ENCODE peak calls at places on chromosomes 1 and 21, in nine cellular contexts. One of them, this sample, is unnamed.

GRCh38 chr1:48756704-48757316 is 19.9 kb downstream of the BEND5 start:
- DNase-seq in adipocyte: no peak
- DNase-seq in pancreas: no peak
- DNase-seq in CD4-positive, alpha-beta T cell: no peak
- DNase-seq in right lobe of liver: no peak
- DNase-seq in thoracic aorta: no peak
- DNase-seq in endothelial cell of umbilical vein: no peak
- DNase-seq in IMR-90: no peak
- DNase-seq in colonic mucosa: no peak
- DNase-seq in this sample: no peak

GRCh38 chr1:201419737-201420607 is 1.6 kb downstream of the TNNI1 start:
- DNase-seq in thoracic aorta: no peak
- DNase-seq in adipocyte: no peak
- DNase-seq in endothelial cell of umbilical vein: no peak
- DNase-seq in colonic mucosa: no peak
- DNase-seq in pancreas: no peak
- DNase-seq in IMR-90: no peak
- DNase-seq in CD4-positive, alpha-beta T cell: no peak
- DNase-seq in right lobe of liver: no peak
- DNase-seq in this sample: no peak

GRCh38 chr1:10694274-10694632 is 102.2 kb downstream of the CASZ1 start:
- DNase-seq in colonic mucosa: peak; percentile 76
- DNase-seq in thoracic aorta: no peak
- DNase-seq in adipocyte: peak; percentile 62
- DNase-seq in IMR-90: no peak
- DNase-seq in right lobe of liver: peak; percentile 77
- DNase-seq in CD4-positive, alpha-beta T cell: peak; percentile 39
- DNase-seq in endothelial cell of umbilical vein: peak; percentile 36
- DNase-seq in pancreas: peak; percentile 72
- DNase-seq in this sample: no peak

GRCh38 chr21:16069713-16070112 is 339.9 kb downstream of the USP25 start:
- DNase-seq in right lobe of liver: no peak
- DNase-seq in pancreas: no peak
- DNase-seq in thoracic aorta: no peak
- DNase-seq in adipocyte: no peak
- DNase-seq in colonic mucosa: no peak
- DNase-seq in endothelial cell of umbilical vein: no peak
- DNase-seq in CD4-positive, alpha-beta T cell: no peak
- DNase-seq in IMR-90: peak; percentile 31
- DNase-seq in this sample: no peak

GRCh38 chr1:198876371-198876871 is 237.6 kb downstream of the PTPRC start:
- DNase-seq in pancreas: no peak
- DNase-seq in endothelial cell of umbilical vein: no peak
- DNase-seq in CD4-positive, alpha-beta T cell: no peak
- DNase-seq in IMR-90: no peak
- DNase-seq in thoracic aorta: no peak
- DNase-seq in adipocyte: no peak
- DNase-seq in right lobe of liver: no peak
- DNase-seq in colonic mucosa: no peak
- DNase-seq in this sample: no peak

GRCh38 chr1:201447911-201448871 is 20.8 kb downstream of the PHLDA3 start:
- DNase-seq in right lobe of liver: peak; percentile 64
- DNase-seq in IMR-90: peak; percentile 70
- DNase-seq in colonic mucosa: peak; percentile 76
- DNase-seq in CD4-positive, alpha-beta T cell: peak; percentile 43
- DNase-seq in pancreas: peak; percentile 71
- DNase-seq in adipocyte: peak; percentile 79
- DNase-seq in endothelial cell of umbilical vein: peak; percentile 57
- DNase-seq in thoracic aorta: no peak
- DNase-seq in this sample: no peak

GRCh38 chr1:67441183-67441582 is 11.0 kb upstream of the SERBP1 start:
- DNase-seq in endothelial cell of umbilical vein: peak; percentile 80
- DNase-seq in right lobe of liver: peak; percentile 70
- DNase-seq in thoracic aorta: peak; percentile 55
- DNase-seq in IMR-90: peak; percentile 61
- DNase-seq in pancreas: peak; percentile 11
- DNase-seq in CD4-positive, alpha-beta T cell: no peak
- DNase-seq in colonic mucosa: no peak
- DNase-seq in adipocyte: peak; percentile 81
- DNase-seq in this sample: no peak

GRCh38 chr1:61808968-61809367 is 66.7 kb downstream of the PATJ start:
- DNase-seq in thoracic aorta: no peak
- DNase-seq in endothelial cell of umbilical vein: peak; percentile 18
- DNase-seq in adipocyte: peak; percentile 26
- DNase-seq in IMR-90: peak; percentile 58
- DNase-seq in pancreas: no peak
- DNase-seq in right lobe of liver: no peak
- DNase-seq in colonic mucosa: no peak
- DNase-seq in CD4-positive, alpha-beta T cell: no peak
- DNase-seq in this sample: no peak

GRCh38 chr21:37642493-37642892 is 273.8 kb downstream of the KCNJ6 start:
- DNase-seq in endothelial cell of umbilical vein: no peak
- DNase-seq in CD4-positive, alpha-beta T cell: no peak
- DNase-seq in adipocyte: no peak
- DNase-seq in colonic mucosa: no peak
- DNase-seq in IMR-90: no peak
- DNase-seq in right lobe of liver: no peak
- DNase-seq in thoracic aorta: no peak
- DNase-seq in pancreas: no peak
- DNase-seq in this sample: peak; percentile 62

GRCh38 chr1:2953688-2954285 is 67.5 kb upstream of the ACTRT2 start:
- DNase-seq in IMR-90: no peak
- DNase-seq in CD4-positive, alpha-beta T cell: no peak
- DNase-seq in endothelial cell of umbilical vein: no peak
- DNase-seq in thoracic aorta: no peak
- DNase-seq in right lobe of liver: no peak
- DNase-seq in colonic mucosa: no peak
- DNase-seq in adipocyte: no peak
- DNase-seq in pancreas: no peak
- DNase-seq in this sample: no peak

GRCh38 chr1:2956571-2956970 is 64.7 kb upstream of the ACTRT2 start:
- DNase-seq in IMR-90: no peak
- DNase-seq in pancreas: no peak
- DNase-seq in CD4-positive, alpha-beta T cell: no peak
- DNase-seq in colonic mucosa: no peak
- DNase-seq in adipocyte: no peak
- DNase-seq in thoracic aorta: no peak
- DNase-seq in right lobe of liver: no peak
- DNase-seq in endothelial cell of umbilical vein: no peak
- DNase-seq in this sample: no peak

GRCh38 chr1:2961081-2961480 is 60.2 kb upstream of the ACTRT2 start:
- DNase-seq in right lobe of liver: peak; percentile 26
- DNase-seq in endothelial cell of umbilical vein: no peak
- DNase-seq in CD4-positive, alpha-beta T cell: no peak
- DNase-seq in adipocyte: no peak
- DNase-seq in colonic mucosa: no peak
- DNase-seq in thoracic aorta: no peak
- DNase-seq in IMR-90: no peak
- DNase-seq in pancreas: no peak
- DNase-seq in this sample: no peak

GRCh38 chr1:2955652-2956051 is 65.6 kb upstream of the ACTRT2 start:
- DNase-seq in endothelial cell of umbilical vein: no peak
- DNase-seq in colonic mucosa: no peak
- DNase-seq in IMR-90: no peak
- DNase-seq in right lobe of liver: no peak
- DNase-seq in pancreas: no peak
- DNase-seq in CD4-positive, alpha-beta T cell: no peak
- DNase-seq in thoracic aorta: no peak
- DNase-seq in adipocyte: no peak
- DNase-seq in this sample: no peak

GRCh38 chr1:2957329-2957728 is 63.9 kb upstream of the ACTRT2 start:
- DNase-seq in thoracic aorta: no peak
- DNase-seq in IMR-90: no peak
- DNase-seq in colonic mucosa: no peak
- DNase-seq in endothelial cell of umbilical vein: no peak
- DNase-seq in right lobe of liver: no peak
- DNase-seq in pancreas: no peak
- DNase-seq in CD4-positive, alpha-beta T cell: no peak
- DNase-seq in adipocyte: no peak
- DNase-seq in this sample: no peak
- H3K9me3 ChIP-seq in thoracic aorta: peaks cover 17% of the 10 kb centered on the region
- H3K9me3 ChIP-seq in IMR-90: peaks cover 36% of the 10 kb centered on the region
- H3K9me3 ChIP-seq in colonic mucosa: no peaks in the 10 kb centered on the region
- H3K9me3 ChIP-seq in endothelial cell of umbilical vein: peaks cover 6% of the 10 kb centered on the region
- H3K9me3 ChIP-seq in right lobe of liver: peaks cover 7% of the 10 kb centered on the region
- H3K9me3 ChIP-seq in pancreas: no peaks in the 10 kb centered on the region
- H3K9me3 ChIP-seq in CD4-positive, alpha-beta T cell: peaks cover 22% of the 10 kb centered on the region
- H3K9me3 ChIP-seq in adipocyte: peaks cover 54% of the 10 kb centered on the region
- H3K9me3 ChIP-seq in this sample: peaks cover 50% of the 10 kb centered on the region

DNA sequence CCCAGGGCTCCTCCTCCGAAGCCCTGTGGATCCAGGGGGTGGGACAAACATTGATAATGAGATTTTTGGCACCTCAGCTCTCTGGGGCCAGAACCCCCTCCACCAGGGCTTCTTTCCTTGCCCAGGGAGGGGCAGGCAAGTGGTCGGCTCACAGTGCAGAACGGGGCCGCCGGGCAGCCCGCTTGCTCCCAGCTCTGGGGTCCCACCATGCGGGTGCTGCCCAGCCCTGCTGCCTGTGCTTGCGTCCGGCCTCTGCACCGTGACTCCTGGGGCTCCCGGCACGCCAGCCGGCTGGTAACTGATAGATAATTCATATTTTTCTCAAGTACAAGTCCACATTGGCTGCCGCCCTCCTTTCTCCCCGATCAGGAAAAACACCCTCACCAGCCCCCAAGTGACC is 42.0 kb upstream of the CCDC27 start:
- DNase-seq in thoracic aorta: no peak
- DNase-seq in IMR-90: no peak
- DNase-seq in pancreas: no peak
- DNase-seq in endothelial cell of umbilical vein: no peak
- DNase-seq in CD4-positive, alpha-beta T cell: no peak
- DNase-seq in colonic mucosa: no peak
- DNase-seq in right lobe of liver: no peak
- DNase-seq in adipocyte: no peak
- DNase-seq in this sample: no peak
- H3K27me3 ChIP-seq in thoracic aorta: no peaks in the 10 kb centered on the region
- H3K27me3 ChIP-seq in IMR-90: peaks cover 75% of the 10 kb centered on the region
- H3K27me3 ChIP-seq in pancreas: no peaks in the 10 kb centered on the region
- H3K27me3 ChIP-seq in endothelial cell of umbilical vein: no peaks in the 10 kb centered on the region
- H3K27me3 ChIP-seq in CD4-positive, alpha-beta T cell: peaks cover 25% of the 10 kb centered on the region
- H3K27me3 ChIP-seq in colonic mucosa: no peaks in the 10 kb centered on the region
- H3K27me3 ChIP-seq in right lobe of liver: no peaks in the 10 kb centered on the region
- H3K27me3 ChIP-seq in adipocyte: peaks cover 75% of the 10 kb centered on the region
- H3K27me3 ChIP-seq in this sample: peaks cover 19% of the 10 kb centered on the region

GRCh38 chr1:248756636-248757035 is 1.1 kb upstream of the LYPD8 start:
- DNase-seq in right lobe of liver: no peak
- DNase-seq in pancreas: no peak
- DNase-seq in colonic mucosa: no peak
- DNase-seq in endothelial cell of umbilical vein: no peak
- DNase-seq in IMR-90: no peak
- DNase-seq in CD4-positive, alpha-beta T cell: no peak
- DNase-seq in adipocyte: no peak
- DNase-seq in thoracic aorta: no peak
- DNase-seq in this sample: peak; percentile 64

GRCh38 chr1:248756151-248756550 is 592 bp upstream of the LYPD8 start:
- DNase-seq in pancreas: no peak
- DNase-seq in CD4-positive, alpha-beta T cell: no peak
- DNase-seq in right lobe of liver: no peak
- DNase-seq in adipocyte: no peak
- DNase-seq in colonic mucosa: no peak
- DNase-seq in IMR-90: no peak
- DNase-seq in thoracic aorta: no peak
- DNase-seq in endothelial cell of umbilical vein: no peak
- DNase-seq in this sample: peak; percentile 91

GRCh38 chr1:248759644-248760043 is 4.1 kb upstream of the LYPD8 start:
- DNase-seq in adipocyte: no peak
- DNase-seq in endothelial cell of umbilical vein: no peak
- DNase-seq in thoracic aorta: no peak
- DNase-seq in IMR-90: no peak
- DNase-seq in CD4-positive, alpha-beta T cell: no peak
- DNase-seq in pancreas: no peak
- DNase-seq in right lobe of liver: no peak
- DNase-seq in colonic mucosa: no peak
- DNase-seq in this sample: no peak

GRCh38 chr1:248758352-248758751 is 2.8 kb upstream of the LYPD8 start:
- DNase-seq in endothelial cell of umbilical vein: no peak
- DNase-seq in CD4-positive, alpha-beta T cell: no peak
- DNase-seq in right lobe of liver: no peak
- DNase-seq in colonic mucosa: no peak
- DNase-seq in adipocyte: no peak
- DNase-seq in IMR-90: no peak
- DNase-seq in thoracic aorta: no peak
- DNase-seq in pancreas: no peak
- DNase-seq in this sample: peak; percentile 75

GRCh38 chr1:248757784-248758195 is 2.2 kb upstream of the LYPD8 start:
- DNase-seq in CD4-positive, alpha-beta T cell: no peak
- DNase-seq in pancreas: peak; percentile 5
- DNase-seq in IMR-90: no peak
- DNase-seq in colonic mucosa: peak; percentile 62
- DNase-seq in endothelial cell of umbilical vein: no peak
- DNase-seq in adipocyte: no peak
- DNase-seq in thoracic aorta: no peak
- DNase-seq in right lobe of liver: no peak
- DNase-seq in this sample: peak; percentile 29
- H3K9me3 ChIP-seq in CD4-positive, alpha-beta T cell: no peaks in the 10 kb centered on the region
- H3K9me3 ChIP-seq in pancreas: no peaks in the 10 kb centered on the region
- H3K9me3 ChIP-seq in IMR-90: peaks cover 49% of the 10 kb centered on the region
- H3K9me3 ChIP-seq in colonic mucosa: no peaks in the 10 kb centered on the region
- H3K9me3 ChIP-seq in endothelial cell of umbilical vein: no peaks in the 10 kb centered on the region
- H3K9me3 ChIP-seq in adipocyte: no peaks in the 10 kb centered on the region
- H3K9me3 ChIP-seq in thoracic aorta: no peaks in the 10 kb centered on the region
- H3K9me3 ChIP-seq in right lobe of liver: no peaks in the 10 kb centered on the region
- H3K9me3 ChIP-seq in this sample: no peaks in the 10 kb centered on the region

DNA sequence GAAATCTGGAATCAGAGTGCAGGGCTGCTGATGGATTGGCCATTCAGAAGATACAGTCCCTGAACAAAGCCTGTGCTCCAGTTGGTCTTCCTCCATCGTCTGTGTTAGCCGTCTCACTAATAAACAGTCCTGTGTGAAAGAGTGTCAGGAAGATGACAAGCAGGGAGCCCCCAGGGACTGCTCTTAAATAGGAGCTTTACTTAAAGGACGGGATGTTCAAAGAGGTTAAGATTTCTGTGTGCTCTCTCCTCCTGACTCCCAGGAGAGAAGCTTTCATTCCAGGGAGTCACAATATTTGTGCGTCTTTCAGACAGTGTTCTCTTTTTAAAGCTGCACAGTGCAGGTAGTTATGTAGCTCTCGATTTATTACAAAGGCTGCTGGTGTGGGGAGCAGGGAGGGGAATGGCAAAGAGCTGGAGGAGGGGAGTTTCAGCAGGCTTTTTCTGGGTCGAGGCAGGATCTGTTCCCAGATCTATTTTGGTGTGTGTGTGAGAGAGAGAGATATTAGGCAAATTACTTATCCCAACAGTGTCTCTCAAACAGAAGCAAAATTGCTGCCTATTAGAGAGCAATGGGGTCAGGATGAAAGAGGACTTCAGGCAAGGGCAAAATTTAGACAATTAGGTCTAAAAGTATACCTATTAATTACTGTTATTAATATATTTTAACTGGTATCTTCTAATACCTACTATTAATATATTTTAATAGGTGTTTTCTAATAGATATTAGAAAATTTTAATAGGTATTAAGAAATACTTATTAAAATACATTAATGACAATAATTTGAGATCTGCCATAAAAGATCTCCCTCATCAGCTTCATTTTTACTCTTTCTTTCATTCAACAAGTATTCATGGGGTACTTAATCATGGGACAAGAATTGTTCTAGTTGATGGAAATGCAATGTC is 43.7 kb downstream of the STYXL2 start:
- DNase-seq in adipocyte: no peak
- DNase-seq in pancreas: no peak
- DNase-seq in endothelial cell of umbilical vein: no peak
- DNase-seq in CD4-positive, alpha-beta T cell: no peak
- DNase-seq in colonic mucosa: no peak
- DNase-seq in IMR-90: no peak
- DNase-seq in thoracic aorta: no peak
- DNase-seq in right lobe of liver: no peak
- DNase-seq in this sample: peak; percentile 77
- H3K27me3 ChIP-seq in adipocyte: peaks cover 22% of the 10 kb centered on the region
- H3K27me3 ChIP-seq in pancreas: no peaks in the 10 kb centered on the region
- H3K27me3 ChIP-seq in endothelial cell of umbilical vein: no peaks in the 10 kb centered on the region
- H3K27me3 ChIP-seq in CD4-positive, alpha-beta T cell: no peaks in the 10 kb centered on the region
- H3K27me3 ChIP-seq in colonic mucosa: no peaks in the 10 kb centered on the region
- H3K27me3 ChIP-seq in IMR-90: peaks cover 1% of the 10 kb centered on the region
- H3K27me3 ChIP-seq in thoracic aorta: no peaks in the 10 kb centered on the region
- H3K27me3 ChIP-seq in right lobe of liver: no peaks in the 10 kb centered on the region
- H3K27me3 ChIP-seq in this sample: no peaks in the 10 kb centered on the region